ENCODE peak calls at places on chromosomes 4 and X, in six cellular contexts. W is cardiac muscle cell, P is breast epithelium, G is pancreas, H is fibroblast of lung, N is OCI-LY7. A is an unnamed sample. For H3K4me1, the result is how much of the 10 kb centered on the place peaks cover.

GRCh38 chr4:172035573-172035972 is 222.4 kb downstream of the GALNTL6 start:
- DNase-seq in W (no peak), P (no peak), G (no peak), H (no peak), N (no peak), A (no peak)

GRCh38 chrX:117743469-117744251 is 372.9 kb downstream of the KLHL13 start:
- DNase-seq in W (no peak), P (no peak), G (peak), H (no peak), N (peak), A (peak)

GRCh38 chr4:21535901-21536300 is 412.7 kb downstream of the KCNIP4 start:
- DNase-seq in W (no peak), P (no peak), G (no peak), H (peak), N (no peak), A (no peak)

GRCh38 chrX:103616676-103617186 is 9.0 kb downstream of the TCEAL3 start:
- DNase-seq in W (no peak), P (no peak), G (no peak), H (no peak), N (no peak), A (no peak)

GRCh38 chr4:94882756-94883155 is 125.0 kb downstream of the BMPR1B start:
- DNase-seq in W (no peak), P (no peak), G (no peak), H (no peak), N (no peak), A (no peak)

GRCh38 chr4:87179751-87180150 is 40.7 kb downstream of the KLHL8 start:
- DNase-seq in W (peak), P (no peak), G (no peak), H (peak), N (no peak), A (no peak)

GRCh38 chr4:94623507-94623906 is 134.2 kb upstream of the BMPR1B start:
- DNase-seq in W (no peak), P (no peak), G (no peak), H (no peak), N (no peak), A (peak)

GRCh38 chr4:6909970-6910339 is 329 bp downstream of the TBC1D14 start:
- DNase-seq in W (no peak), P (no peak), G (no peak), H (no peak), N (no peak), A (no peak)

GRCh38 chr4:40247350-40247749 is 50.5 kb downstream of the RHOH start:
- DNase-seq in W (no peak), P (no peak), G (no peak), H (no peak), N (peak), A (no peak)

GRCh38 chrX:132071260-132071659 is 48.2 kb downstream of the STK26 start:
- DNase-seq in W (peak), P (no peak), G (no peak), H (peak), N (peak), A (no peak)

GRCh38 chrX:107731831-107732502 is 43.6 kb downstream of the TSC22D3 start:
- DNase-seq in W (peak), P (peak), G (peak), H (peak), N (no peak), A (peak)

GRCh38 chr4:176437756-176438155 is 118.0 kb downstream of the SPCS3 start:
- DNase-seq in W (no peak), P (no peak), G (no peak), H (no peak), N (no peak), A (no peak)

GRCh38 chr4:136863756-136864155 is 668.5 kb downstream of the PCDH18 start:
- DNase-seq in W (peak), P (no peak), G (no peak), H (peak), N (no peak), A (no peak)

GRCh38 chr4:141503260-141503659 is 133.1 kb upstream of the IL15 start:
- DNase-seq in W (no peak), P (no peak), G (no peak), H (no peak), N (no peak), A (no peak)

GRCh38 chr4:176795441-176795840 is 2.7 kb upstream of the VEGFC start:
- DNase-seq in W (no peak), P (no peak), G (no peak), H (no peak), N (no peak), A (no peak)

GRCh38 chrX:74325130-74326059 is 21.4 kb downstream of the ZCCHC13 start:
- DNase-seq in W (no peak), P (no peak), G (no peak), H (no peak), N (no peak), A (no peak)

GRCh38 chr4:1549638-1550035 is 134.5 kb downstream of the FAM53A start:
- DNase-seq in W (no peak), P (no peak), G (no peak), H (no peak), N (no peak), A (no peak)

GRCh38 chr4:109548655-109549054 is 11.4 kb upstream of the MCUB start:
- DNase-seq in W (peak), P (no peak), G (no peak), H (peak), N (no peak), A (no peak)

GRCh38 chrX:115533485-115533884 is 27.5 kb upstream of the PLS3 start:
- DNase-seq in W (peak), P (no peak), G (no peak), H (peak), N (no peak), A (no peak)

GRCh38 chrX:69759921-69760625 is 144.2 kb downstream of the EDA start:
- DNase-seq in W (no peak), P (no peak), G (no peak), H (no peak), N (no peak), A (no peak)

GRCh38 chrX:128287693-128288092 is 235.5 kb upstream of the ACTRT1 start:
- DNase-seq in W (no peak), P (no peak), G (no peak), H (no peak), N (no peak), A (no peak)

GRCh38 chrX:130825509-130825908 is 77.5 kb downstream of the ENOX2 start:
- DNase-seq in W (no peak), P (no peak), G (no peak), H (no peak), N (no peak), A (no peak)

DNA sequence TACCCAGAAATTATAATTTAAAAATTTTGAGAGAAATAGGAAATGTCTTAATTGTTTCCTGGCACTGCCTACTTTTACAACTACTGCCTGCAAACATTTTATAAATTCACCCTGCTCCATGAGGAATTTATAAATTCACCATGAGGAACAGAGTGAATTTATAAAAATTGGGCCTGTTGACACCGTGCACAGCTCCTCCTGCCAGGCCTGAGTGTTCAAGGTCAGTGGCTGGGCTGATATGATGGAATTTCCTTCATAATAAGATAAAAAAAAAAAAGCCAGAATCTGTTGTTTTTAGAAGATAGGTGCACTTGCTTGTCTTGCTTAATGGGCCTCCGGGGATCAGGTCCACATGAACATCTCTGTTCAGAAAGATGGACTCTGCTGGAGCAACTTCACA is 151.7 kb upstream of the RASGEF1B start:
- DNase-seq in W (no peak), P (no peak), G (no peak), H (no peak), N (no peak), A (no peak)
- H3K4me1 ChIP-seq in W (under half), P (under half), G (under half), H (under half), N (half or more), A (under half)

GRCh38 chr4:127069675-127070074 is 563.1 kb upstream of the INTU start:
- DNase-seq in W (no peak), P (no peak), G (no peak), H (no peak), N (no peak), A (no peak)
- H3K4me3 ChIP-seq in W (no peak), P (no peak), G (no peak), H (no peak), N (no peak), A (no peak)

GRCh38 chr4:2807571-2807970 is 14.7 kb downstream of the SH3BP2 start:
- DNase-seq in W (no peak), P (no peak), G (no peak), H (no peak), N (no peak), A (no peak)
- H3K4me1 ChIP-seq in W (under half), P (under half), G (under half), H (under half), N (under half), A (under half)

DNA sequence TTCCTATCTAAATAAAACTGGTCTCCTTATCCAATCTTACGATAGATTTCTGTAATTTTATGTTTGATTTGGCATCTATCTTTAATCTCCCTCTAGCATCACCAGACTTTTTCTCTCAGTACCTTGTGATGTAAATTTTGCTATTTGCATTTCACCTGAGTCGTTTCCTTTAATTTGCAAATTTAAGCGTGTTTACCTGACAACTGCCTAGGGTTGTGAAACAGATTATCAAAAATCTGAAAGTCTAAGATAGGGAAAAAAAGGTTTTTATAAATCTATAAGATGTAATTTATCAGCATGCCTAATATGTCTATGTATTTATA is 39.4 kb upstream of the TMPRSS11E start:
- DNase-seq in W (no peak), P (no peak), G (no peak), H (no peak), N (no peak), A (no peak)
- H3K4me3 ChIP-seq in W (no peak), P (no peak), G (no peak), H (no peak), N (no peak), A (no peak)

GRCh38 chr4:73451404-73451803 is 15.4 kb downstream of the AFP start:
- DNase-seq in W (peak), P (no peak), G (no peak), H (peak), N (no peak), A (no peak)
- H3K4me1 ChIP-seq in W (under half), P (under half), G (under half), H (under half), N (under half), A (under half)

GRCh38 chr4:115851918-115852766 is 738.7 kb upstream of the NDST4 start:
- DNase-seq in W (no peak), P (no peak), G (peak), H (no peak), N (peak), A (peak)
- H3K4me3 ChIP-seq in W (no peak), P (no peak), G (no peak), H (no peak), N (no peak), A (no peak)

A was measured in prostate gland.